ENCODE peak calls at places on chromosomes 12 and 14, in four cellular contexts. K is fibroblast of lung, R is PC-9, T is SK-N-SH. H is an unnamed sample.

GRCh38 chr14:86086962-86087361 is 557.0 kb downstream of the FLRT2 start:
- DNase-seq in K (no peak), R (no peak), T (no peak), H (no peak)

GRCh38 chr14:70073924-70074566 is 114.7 kb downstream of the SLC8A3 start:
- DNase-seq in K (peak; percentile 70), R (peak; percentile 57), T (peak; percentile 69), H (peak; percentile 92)

GRCh38 chr14:30330452-30330851 is 228.5 kb upstream of the G2E3 start:
- DNase-seq in K (no peak), R (no peak), T (peak; percentile 8), H (peak; percentile 77)

GRCh38 chr14:34241185-34241711 is 220.8 kb downstream of the SPTSSA start:
- DNase-seq in K (no peak), R (no peak), T (no peak), H (no peak)

GRCh38 chr14:86675059-86675458 is 1145.1 kb downstream of the FLRT2 start:
- DNase-seq in K (no peak), R (no peak), T (no peak), H (no peak)

GRCh38 chr12:102323799-102324198 is 126.2 kb upstream of the PMCH start:
- DNase-seq in K (no peak), R (no peak), T (no peak), H (no peak)

GRCh38 chr12:101551362-101552114 is 43.2 kb upstream of the MYBPC1 start:
- DNase-seq in K (no peak), R (no peak), T (no peak), H (no peak)

GRCh38 chr14:56207626-56208297 is 89.6 kb downstream of the PELI2 start:
- DNase-seq in K (no peak), R (no peak), T (no peak), H (peak; percentile 39)

GRCh38 chr12:124548854-124549378 is 18.5 kb downstream of the NCOR2 start:
- DNase-seq in K (peak; percentile 48), R (no peak), T (peak; percentile 72), H (no peak)

GRCh38 chr12:94656556-94656955 is 6.2 kb upstream of the TMCC3 start:
- DNase-seq in K (no peak), R (no peak), T (no peak), H (no peak)

GRCh38 chr14:104936361-104937155 is 11.9 kb downstream of the PLD4 start:
- DNase-seq in K (no peak), R (no peak), T (no peak), H (peak; percentile 67)

GRCh38 chr12:92602476-92602875 is 100.3 kb upstream of the PLEKHG7 start:
- DNase-seq in K (peak; percentile 94), R (peak; percentile 41), T (no peak), H (no peak)

GRCh38 chr14:99758121-99758871 is 34.9 kb upstream of the EML1 start:
- DNase-seq in K (peak; percentile 93), R (peak; percentile 76), T (no peak), H (no peak)

DNA sequence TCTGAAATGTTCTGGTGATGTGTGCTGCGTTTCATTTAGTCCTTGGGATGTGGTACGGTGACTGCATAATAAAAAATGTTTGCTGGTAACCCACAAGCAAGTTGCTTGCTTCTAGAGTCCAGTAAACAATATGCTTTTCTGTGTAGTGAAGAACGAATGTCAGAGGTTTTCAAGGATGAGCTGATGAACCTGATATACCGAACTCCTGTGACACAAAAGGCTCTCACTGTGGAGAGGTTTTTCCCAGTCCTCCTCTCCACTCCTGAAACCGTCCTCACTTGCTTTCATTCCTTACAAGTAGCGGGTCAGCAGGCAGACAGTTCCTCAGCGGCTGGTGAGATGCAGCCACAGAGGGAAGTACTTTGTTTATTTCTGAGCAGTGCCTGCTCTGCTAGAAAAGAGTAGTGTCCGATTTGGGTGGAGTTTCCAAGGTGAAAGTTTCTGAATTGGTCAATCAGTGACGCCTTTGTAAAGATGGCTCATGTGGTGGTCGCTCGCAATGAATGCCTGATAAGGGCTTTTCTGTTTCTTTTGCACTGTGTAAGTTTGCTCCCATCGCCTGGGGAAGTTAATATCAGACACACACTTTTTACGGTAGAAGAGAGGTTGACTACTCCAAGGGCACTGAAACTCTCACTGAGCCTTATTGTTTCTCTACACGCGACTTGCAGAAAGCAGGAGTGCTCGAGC is 3.0 kb downstream of the ETV6 start:
- DNase-seq in K (peak; percentile 57), R (no peak), T (no peak), H (no peak)
- H3K4me2 ChIP-seq in K (peak overlapping the region; percentile 89), R (peak overlapping the region; percentile 94), T (peak overlapping the region; percentile 91), H (peak overlapping the region; percentile 3)

GRCh38 chr12:20716037-20716436 is 20.9 kb downstream of the SLCO1C1 start:
- DNase-seq in K (no peak), R (no peak), T (no peak), H (no peak)
- H3K27ac ChIP-seq in K (no peak overlapping the region), R (no peak overlapping the region), T (no peak overlapping the region), H (no peak overlapping the region)

DNA sequence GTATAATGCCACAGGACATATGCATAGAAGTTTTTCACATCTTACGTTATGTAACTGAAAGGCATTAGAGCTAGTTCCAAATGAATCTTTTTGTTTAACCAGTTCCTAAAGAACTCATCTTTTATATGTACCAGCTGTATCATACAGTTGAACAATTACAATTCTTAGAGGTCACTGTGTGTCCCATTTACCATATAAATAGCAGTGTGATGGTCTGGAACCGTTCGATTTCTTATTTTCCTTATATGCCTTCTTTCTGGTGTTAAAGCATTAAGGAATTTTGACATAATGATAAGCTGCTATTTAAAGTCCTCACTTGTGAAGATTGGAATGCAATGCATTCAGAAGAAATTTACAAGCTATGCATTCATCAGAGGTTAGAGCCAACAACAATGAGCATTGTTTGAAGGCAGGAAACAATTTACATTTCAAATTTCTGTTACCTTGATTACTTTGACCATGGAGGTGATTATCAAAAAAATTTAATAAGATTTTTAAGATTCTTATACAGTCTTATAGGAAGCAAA is 80.0 kb upstream of the PRICKLE1 start:
- DNase-seq in K (no peak), R (no peak), T (no peak), H (no peak)
- H3K4me2 ChIP-seq in K (no peak overlapping the region), R (no peak overlapping the region), T (no peak overlapping the region), H (no peak overlapping the region)

DNA sequence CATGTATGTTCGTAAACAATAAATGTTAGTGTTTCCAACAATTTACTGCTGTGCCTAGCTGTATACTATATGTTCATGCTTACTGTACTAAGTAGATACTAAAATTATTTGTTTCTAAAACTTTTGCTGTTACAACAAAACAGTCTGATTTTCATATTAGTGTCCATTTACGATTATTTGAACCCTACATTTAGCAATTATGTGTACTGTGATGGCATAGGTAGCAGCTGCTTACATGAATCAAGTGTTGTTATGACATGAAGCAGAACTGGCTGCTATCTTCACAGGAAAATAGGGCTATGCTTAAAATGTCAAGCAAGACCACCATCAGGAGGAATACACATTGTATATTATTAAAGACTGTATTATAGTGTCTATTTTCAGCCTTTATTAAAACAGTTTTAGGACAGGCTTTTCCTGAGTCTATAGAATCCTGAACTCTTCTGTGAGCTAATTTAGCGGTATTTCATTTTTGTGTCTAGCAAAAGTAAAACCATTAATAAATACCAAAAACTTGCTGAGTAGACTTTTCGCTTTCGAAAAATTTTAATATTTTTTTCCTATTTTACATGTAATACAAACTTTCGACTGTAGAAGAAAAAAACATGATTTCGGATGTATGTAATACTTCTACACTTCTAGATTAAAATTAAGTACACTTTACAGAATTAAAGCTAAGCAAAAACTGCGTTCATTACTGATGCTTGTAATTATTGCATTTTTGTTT is 1.1 kb upstream of the WDR89 start:
- DNase-seq in K (no peak), R (no peak), T (no peak), H (peak; percentile 57)
- H3K27ac ChIP-seq in K (peak overlapping the region; percentile 95), R (peak overlapping the region; percentile 90), T (peak overlapping the region; percentile 93), H (peak overlapping the region; percentile 86)